ENCODE peak calls at places on chromosome 17, in eight cellular contexts. R is ovary, P is adrenal gland, A is H54, Q is transverse colon, B is body of pancreas, C is tibial nerve, U is heart left ventricle. T is an unnamed sample.

GRCh38 chr17:60351012-60351695 is 40.8 kb downstream of the USP32 start:
- DNase-seq in R (no peak), P (no peak), A (no peak), Q (no peak), B (no peak), C (no peak), U (no peak), T (no peak)

GRCh38 chr17:36856169-36856568 is 81.1 kb upstream of the LHX1 start:
- DNase-seq in R (no peak), P (no peak), A (no peak), Q (no peak), B (no peak), C (no peak), U (no peak), T (no peak)

GRCh38 chr17:3845361-3845753 is 689 bp downstream of the NCBP3 start:
- DNase-seq in R (no peak), P (no peak), A (no peak), Q (peak), B (no peak), C (no peak), U (no peak), T (no peak)

GRCh38 chr17:79843475-79843916 is 4.3 kb upstream of the CBX4 start:
- DNase-seq in R (peak), P (no peak), A (no peak), Q (peak), B (peak), C (no peak), U (no peak), T (no peak)

GRCh38 chr17:64022631-64023063 is 2.2 kb upstream of the ICAM2 start:
- DNase-seq in R (no peak), P (peak), A (no peak), Q (no peak), B (peak), C (no peak), U (no peak), T (peak)

GRCh38 chr17:33202011-33202410 is 91.1 kb downstream of the ASIC2 start:
- DNase-seq in R (no peak), P (no peak), A (no peak), Q (no peak), B (no peak), C (no peak), U (no peak), T (peak)

GRCh38 chr17:62722625-62723024 is 85.5 kb downstream of the MARCHF10 start:
- DNase-seq in R (no peak), P (no peak), A (no peak), Q (no peak), B (no peak), C (no peak), U (no peak), T (no peak)

GRCh38 chr17:80023261-80024205 is 12.1 kb downstream of the TBC1D16 start:
- DNase-seq in R (no peak), P (no peak), A (no peak), Q (peak), B (no peak), C (no peak), U (no peak), T (no peak)

GRCh38 chr17:46770818-46771600 is 47.5 kb downstream of the WNT3 start:
- DNase-seq in R (peak), P (peak), A (no peak), Q (peak), B (peak), C (no peak), U (peak), T (no peak)

GRCh38 chr17:20127660-20128413 is 118.7 kb downstream of the SPECC1 start:
- DNase-seq in R (no peak), P (no peak), A (no peak), Q (no peak), B (no peak), C (no peak), U (no peak), T (no peak)

GRCh38 chr17:14301761-14302401 is 1.0 kb downstream of the HS3ST3B1 start:
- DNase-seq in R (peak), P (peak), A (no peak), Q (peak), B (peak), C (no peak), U (peak), T (peak)

GRCh38 chr17:48102700-48103378 is 1.6 kb upstream of the CBX1 start:
- DNase-seq in R (no peak), P (peak), A (no peak), Q (no peak), B (no peak), C (no peak), U (no peak), T (no peak)

GRCh38 chr17:48100591-48101011 is 677 bp downstream of the CBX1 start:
- DNase-seq in R (peak), P (peak), A (peak), Q (peak), B (peak), C (peak), U (peak), T (no peak)

GRCh38 chr17:48100160-48100559 is 1.1 kb downstream of the CBX1 start:
- DNase-seq in R (no peak), P (no peak), A (no peak), Q (no peak), B (no peak), C (no peak), U (no peak), T (no peak)

GRCh38 chr17:48103379-48103715 is 2.1 kb upstream of the CBX1 start:
- DNase-seq in R (no peak), P (no peak), A (no peak), Q (no peak), B (no peak), C (no peak), U (no peak), T (no peak)

GRCh38 chr17:48101012-48101720 is at the start of gene CBX1:
- DNase-seq in R (peak), P (peak), A (peak), Q (peak), B (peak), C (peak), U (peak), T (peak)
- TF ChIP-seq POLR2A in R (peak), P (no peak), A (peak), Q (peak), B (peak), C (no peak), U (no peak), T (peak)

DNA sequence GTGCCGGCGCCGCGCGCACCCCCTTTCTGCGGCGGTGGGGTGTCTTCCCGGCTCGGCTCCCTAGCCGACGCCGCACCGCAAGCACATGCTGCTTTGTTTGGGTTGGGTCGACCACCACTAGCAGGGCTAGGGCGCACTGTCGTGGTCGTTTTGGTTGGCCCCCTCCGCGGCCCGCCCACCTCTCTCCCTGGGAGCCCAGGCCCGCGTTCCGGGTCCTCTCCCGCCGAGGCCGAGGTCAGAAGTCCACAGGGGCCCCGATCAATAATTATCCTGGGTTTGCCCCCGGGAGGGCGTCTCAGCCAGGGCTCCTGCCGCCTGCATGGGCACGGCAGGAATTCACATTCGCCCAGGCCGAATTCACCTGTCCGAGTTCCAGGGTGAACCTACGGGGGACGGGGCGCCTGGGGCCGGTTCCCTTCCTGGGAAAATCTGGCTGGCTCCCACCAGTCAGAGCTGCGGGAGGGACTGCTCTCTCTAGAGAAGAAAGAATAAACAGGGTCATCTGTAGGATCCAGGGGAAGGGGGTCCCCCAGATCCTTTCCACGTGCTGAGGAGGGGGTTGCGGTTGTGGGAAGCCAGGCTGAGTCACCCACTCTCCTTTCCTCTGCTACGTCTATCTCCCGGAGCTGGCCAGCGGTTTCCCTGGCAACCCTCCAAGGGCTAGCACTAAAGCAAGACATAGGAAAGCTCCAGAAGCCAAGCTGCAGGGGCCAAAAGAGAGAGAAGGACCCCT is 584 bp upstream of the STAT5B start:
- DNase-seq in R (peak), P (peak), A (peak), Q (peak), B (peak), C (peak), U (peak), T (no peak)
- TF ChIP-seq POLR2A in R (no peak), P (no peak), A (no peak), Q (no peak), B (peak), C (no peak), U (no peak), T (no peak)

DNA sequence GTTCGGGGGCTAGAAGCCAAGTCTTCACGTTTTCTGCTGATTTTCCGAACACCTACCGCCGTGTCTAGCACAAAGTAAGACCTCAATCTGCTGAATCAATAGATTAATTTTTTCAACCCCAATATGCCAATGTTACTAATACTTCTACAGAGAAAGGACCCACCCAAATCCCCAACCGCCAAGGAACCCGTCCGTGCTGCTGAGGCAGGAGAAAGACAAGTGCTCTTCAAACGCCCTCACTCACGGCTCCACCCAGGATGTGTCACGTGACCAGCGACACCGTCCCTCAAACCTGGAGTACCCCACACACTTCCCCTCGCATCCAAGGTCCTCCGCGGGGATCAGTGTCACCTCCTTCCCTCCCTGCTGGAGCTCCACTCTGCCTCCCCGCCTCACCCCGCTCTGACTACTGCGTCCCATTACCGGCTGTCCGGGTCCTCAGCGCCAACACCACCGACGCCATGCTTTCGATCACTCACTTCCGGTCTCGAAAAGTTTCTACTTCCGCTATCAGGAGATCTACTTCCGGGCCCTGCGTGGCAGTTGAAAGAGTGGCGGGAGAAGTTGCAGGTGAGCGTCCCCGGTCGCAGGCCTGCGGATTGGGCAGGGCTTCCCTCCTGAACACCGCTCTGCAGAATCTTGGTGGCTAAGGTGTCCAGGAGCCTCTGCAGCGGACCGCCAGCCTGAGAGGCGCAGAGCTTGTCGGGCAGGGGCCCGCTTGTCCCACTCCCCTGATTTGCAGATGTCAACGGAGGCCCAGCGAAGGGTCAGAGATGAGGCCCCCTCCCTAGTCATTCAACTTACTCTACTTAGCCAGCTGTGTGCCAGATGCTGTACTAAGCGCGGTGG is at the start of the genes EME1 and MRPL27:
- DNase-seq in R (peak), P (peak), A (peak), Q (peak), B (peak), C (peak), U (peak), T (no peak)
- TF ChIP-seq POLR2A in R (peak), P (peak), A (peak), Q (peak), B (peak), C (no peak), U (no peak), T (no peak)

GRCh38 chr17:17349724-17350106 is 46.5 kb downstream of the NT5M start:
- DNase-seq in R (peak), P (no peak), A (no peak), Q (no peak), B (no peak), C (no peak), U (no peak), T (no peak)

GRCh38 chr17:17348872-17349723 is 45.9 kb downstream of the NT5M start:
- DNase-seq in R (peak), P (no peak), A (no peak), Q (no peak), B (no peak), C (no peak), U (no peak), T (peak)

GRCh38 chr17:17346428-17347233 is 43.5 kb downstream of the NT5M start:
- DNase-seq in R (no peak), P (no peak), A (no peak), Q (no peak), B (no peak), C (no peak), U (no peak), T (peak)

GRCh38 chr17:17347234-17347955 is 44.2 kb downstream of the NT5M start:
- DNase-seq in R (peak), P (no peak), A (no peak), Q (no peak), B (no peak), C (no peak), U (no peak), T (no peak)

DNA sequence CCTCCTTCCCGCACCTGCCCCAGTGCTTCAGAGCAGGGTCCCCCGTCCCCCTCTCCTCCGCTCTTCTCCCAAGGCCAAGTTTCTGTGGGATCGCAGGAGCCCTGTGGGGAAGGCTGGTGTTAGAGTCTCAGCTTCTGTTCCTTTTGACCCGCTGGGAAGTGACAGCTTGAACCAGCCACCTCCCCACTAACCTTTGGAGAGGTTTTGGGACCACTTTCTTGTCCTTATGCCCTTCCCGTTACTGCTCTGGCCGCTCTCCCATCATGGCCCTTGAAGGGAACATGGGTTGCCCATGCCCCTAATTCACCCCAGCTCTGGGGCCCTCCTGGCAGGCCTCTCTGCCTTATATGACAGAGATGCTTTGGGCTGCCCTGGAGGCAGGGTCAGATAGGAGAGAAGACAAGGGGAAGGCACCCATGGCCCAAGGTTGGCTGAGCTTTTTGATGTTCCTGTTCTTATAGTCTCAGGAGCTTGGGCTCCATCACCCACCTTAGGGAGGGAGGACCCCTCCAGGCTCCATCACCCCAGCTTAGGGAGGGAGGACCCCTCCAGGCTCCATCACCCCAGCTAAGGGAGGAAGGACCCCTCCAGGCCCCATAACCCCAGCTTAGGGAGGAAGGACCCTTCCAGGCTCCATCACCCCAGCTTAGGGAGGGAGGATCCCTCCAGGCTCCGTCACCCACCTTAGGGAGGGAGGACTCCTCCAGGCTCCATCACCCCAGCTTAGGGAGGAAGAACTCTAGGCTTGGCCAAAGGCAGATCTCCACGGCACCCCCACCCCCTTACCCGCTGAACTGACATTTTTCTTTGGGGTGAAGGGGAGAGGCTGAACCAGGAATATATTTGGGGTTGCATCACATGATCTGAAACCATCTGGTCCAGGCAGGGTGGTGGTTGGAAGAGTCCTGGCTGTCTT is 45.0 kb downstream of the NT5M start:
- DNase-seq in R (peak), P (no peak), A (no peak), Q (no peak), B (no peak), C (no peak), U (no peak), T (no peak)
- TF ChIP-seq POLR2A in R (no peak), P (no peak), A (no peak), Q (no peak), B (no peak), C (no peak), U (no peak), T (no peak)

DNA sequence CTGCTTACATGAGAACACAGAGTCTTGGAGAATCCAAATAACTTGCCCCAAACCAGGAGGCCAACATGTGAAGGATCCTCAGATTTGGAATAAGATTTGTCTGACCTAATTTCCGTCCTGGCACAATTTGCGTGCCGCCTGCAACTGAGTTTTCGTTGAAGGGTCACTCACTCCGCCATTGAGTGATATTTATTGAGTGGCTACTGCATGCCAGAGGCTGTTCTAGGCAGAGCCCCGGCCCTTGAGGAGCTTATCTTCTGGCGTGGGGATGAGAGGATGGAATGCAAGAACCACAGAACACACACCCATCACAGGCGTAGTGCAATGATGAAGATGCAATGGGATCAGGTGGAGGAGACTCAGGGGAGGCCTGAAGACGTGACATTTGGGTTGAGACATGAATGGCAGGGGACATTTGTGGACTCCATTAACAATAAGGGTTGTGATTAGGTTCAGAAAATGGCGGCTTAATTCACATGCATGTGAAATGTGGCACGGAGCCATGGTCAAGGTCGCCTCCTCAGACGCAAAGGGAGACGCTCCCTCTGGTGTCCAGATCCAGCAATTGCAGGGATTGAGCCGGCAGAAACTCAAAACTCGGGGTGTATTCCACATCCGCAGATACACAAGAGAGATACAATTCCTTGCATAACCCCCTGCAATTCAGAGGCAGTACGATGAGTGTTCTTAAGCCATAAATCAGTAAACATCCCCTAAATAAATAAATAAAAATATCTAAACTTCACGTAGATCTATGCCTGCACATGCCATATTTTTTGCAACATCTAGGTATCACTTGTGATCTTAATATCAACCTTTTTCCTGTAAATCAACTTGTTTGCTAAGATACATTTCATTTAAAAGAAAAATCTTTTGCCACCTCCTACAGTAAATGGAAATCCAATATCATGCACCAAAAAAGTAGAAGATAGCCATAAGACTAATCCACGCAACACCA is 57.9 kb upstream of the CACNG4 start:
- DNase-seq in R (peak), P (peak), A (peak), Q (peak), B (peak), C (peak), U (peak), T (no peak)
- TF ChIP-seq POLR2A in R (no peak), P (no peak), A (no peak), Q (no peak), B (no peak), C (no peak), U (no peak), T (no peak)

T was measured in vagina.